ENCODE peak calls at places on chromosome 9, in four cellular contexts. N is K562, L is H1, Q is HCT116. V is an unnamed sample. For H4K20me1, the result is how much of the 10 kb centered on the place peaks cover.

GRCh38 chr9:83304686-83305085 is 233.5 kb downstream of the FRMD3 start:
- DNase-seq in N (no peak), L (no peak), Q (no peak), V (no peak)

GRCh38 chr9:109458453-109459211 is 39.5 kb downstream of the PTPN3 start:
- DNase-seq in N (no peak), L (no peak), Q (no peak), V (no peak)

GRCh38 chr9:89807682-89808075 is 202.9 kb downstream of the GADD45G start:
- DNase-seq in N (no peak), L (no peak), Q (no peak), V (no peak)

GRCh38 chr9:93678199-93679019 is 102.0 kb downstream of the PHF2 start:
- DNase-seq in N (no peak), L (no peak), Q (no peak), V (no peak)

GRCh38 chr9:111914749-111915424 is 18.3 kb downstream of the UGCG start:
- DNase-seq in N (no peak), L (no peak), Q (no peak), V (no peak)

GRCh38 chr9:83598487-83598886 is 24.5 kb upstream of the IDNK start:
- DNase-seq in N (no peak), L (no peak), Q (no peak), V (peak)

GRCh38 chr9:125484632-125485282 is 222.3 kb downstream of the MAPKAP1 start:
- DNase-seq in N (no peak), L (no peak), Q (no peak), V (no peak)

GRCh38 chr9:127061411-127061810 is 61.0 kb downstream of the ANGPTL2 start:
- DNase-seq in N (no peak), L (no peak), Q (no peak), V (no peak)

GRCh38 chr9:133537257-133537656 is 2.8 kb downstream of the ADAMTSL2 start:
- DNase-seq in N (no peak), L (no peak), Q (no peak), V (no peak)

GRCh38 chr9:135479469-135480052 is at the start of gene PPP1R26:
- DNase-seq in N (peak), L (no peak), Q (no peak), V (no peak)

GRCh38 chr9:86185872-86186271 is 73.6 kb downstream of the C9orf153 start:
- DNase-seq in N (no peak), L (no peak), Q (no peak), V (no peak)

GRCh38 chr9:96061293-96061987 is 185.9 kb downstream of the ERCC6L2 start:
- DNase-seq in N (peak), L (no peak), Q (peak), V (peak)

GRCh38 chr9:89372230-89372816 is 54.0 kb downstream of the SECISBP2 start:
- DNase-seq in N (no peak), L (no peak), Q (no peak), V (no peak)

GRCh38 chr9:7910426-7911015 is 110.9 kb upstream of the DMAC1 start:
- DNase-seq in N (no peak), L (no peak), Q (no peak), V (no peak)

GRCh38 chr9:99051851-99052250 is 53.1 kb upstream of the TGFBR1 start:
- DNase-seq in N (no peak), L (no peak), Q (no peak), V (no peak)

GRCh38 chr9:107883496-107884120 is 394.0 kb upstream of the KLF4 start:
- DNase-seq in N (no peak), L (no peak), Q (no peak), V (no peak)

GRCh38 chr9:98091735-98092632 is 27.0 kb downstream of the TRIM14 start:
- DNase-seq in N (no peak), L (no peak), Q (no peak), V (no peak)

GRCh38 chr9:18678846-18679245 is 204.9 kb downstream of the ADAMTSL1 start:
- DNase-seq in N (no peak), L (no peak), Q (no peak), V (no peak)

GRCh38 chr9:94534901-94535300 is 20.0 kb upstream of the PCAT7 start:
- DNase-seq in N (no peak), L (no peak), Q (no peak), V (no peak)

GRCh38 chr9:93673844-93674334 is 97.5 kb downstream of the PHF2 start:
- DNase-seq in N (no peak), L (no peak), Q (no peak), V (no peak)

GRCh38 chr9:96420468-96421219 is 2.5 kb upstream of the ZNF367 start:
- DNase-seq in N (no peak), L (peak), Q (peak), V (peak)

GRCh38 chr9:134049772-134050588 is 17.8 kb downstream of the BRD3 start:
- DNase-seq in N (no peak), L (no peak), Q (no peak), V (no peak)

GRCh38 chr9:107894572-107895261 is 405.1 kb upstream of the KLF4 start:
- DNase-seq in N (no peak), L (no peak), Q (no peak), V (no peak)

GRCh38 chr9:73116030-73116429 is 35.6 kb upstream of the ANXA1 start:
- DNase-seq in N (no peak), L (no peak), Q (no peak), V (no peak)

GRCh38 chr9:34571180-34571800 is 18.2 kb downstream of the CNTFR start:
- DNase-seq in N (no peak), L (no peak), Q (no peak), V (no peak)

GRCh38 chr9:34572628-34573027 is 16.9 kb downstream of the CNTFR start:
- DNase-seq in N (no peak), L (no peak), Q (no peak), V (no peak)

GRCh38 chr9:34572092-34572491 is 17.4 kb downstream of the CNTFR start:
- DNase-seq in N (no peak), L (no peak), Q (no peak), V (no peak)

GRCh38 chr9:34568783-34569182 is 20.7 kb downstream of the CNTFR start:
- DNase-seq in N (no peak), L (no peak), Q (no peak), V (no peak)

GRCh38 chr9:34570422-34571179 is 18.9 kb downstream of the CNTFR start:
- DNase-seq in N (no peak), L (no peak), Q (no peak), V (no peak)
- H4K20me1 ChIP-seq in N (under half), L (under half), Q (under half), V (under half)

DNA sequence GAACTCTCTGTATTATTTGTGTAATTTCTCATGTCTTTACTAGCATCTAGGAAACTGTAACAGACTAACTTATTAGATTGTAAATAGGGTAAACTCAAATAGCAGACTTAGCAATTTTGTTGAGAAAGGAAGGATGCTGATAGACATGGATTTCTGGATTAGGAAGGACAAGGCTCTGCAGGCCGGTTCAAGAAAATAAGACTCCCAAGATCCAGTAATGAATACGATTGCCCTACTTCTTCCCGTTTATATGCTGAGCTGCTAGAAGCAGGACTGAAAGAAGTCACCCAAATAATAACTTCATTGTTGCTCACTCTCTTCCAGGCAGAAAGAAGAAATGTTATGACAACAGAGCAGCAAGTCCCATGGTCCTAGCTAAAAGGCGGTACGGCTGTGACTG is 22.8 kb upstream of the C9orf40 start:
- DNase-seq in N (no peak), L (no peak), Q (no peak), V (no peak)
- TF ChIP-seq SIN3A in N (no peak), L (no peak), Q (no peak), V (no peak)

GRCh38 chr9:136978073-136978864 is 965 bp downstream of the PTGDS start:
- DNase-seq in N (peak), L (peak), Q (no peak), V (no peak)
- TF ChIP-seq FOSL1 in N (no peak), L (no peak), Q (no peak), V (no peak)

GRCh38 chr9:123391946-123392345 is 35.9 kb downstream of the CRB2 start:
- DNase-seq in N (no peak), L (no peak), Q (no peak), V (no peak)

GRCh38 chr9:123389698-123390097 is 33.7 kb downstream of the CRB2 start:
- DNase-seq in N (no peak), L (no peak), Q (no peak), V (no peak)

GRCh38 chr9:123391233-123391632 is 35.2 kb downstream of the CRB2 start:
- DNase-seq in N (no peak), L (no peak), Q (no peak), V (no peak)

GRCh38 chr9:123389070-123389469 is 33.1 kb downstream of the CRB2 start:
- DNase-seq in N (no peak), L (no peak), Q (no peak), V (no peak)

GRCh38 chr9:123390337-123391135 is 34.5 kb downstream of the CRB2 start:
- DNase-seq in N (no peak), L (no peak), Q (no peak), V (no peak)
- H4K20me1 ChIP-seq in N (under half), L (under half), Q (under half), V (under half)

DNA sequence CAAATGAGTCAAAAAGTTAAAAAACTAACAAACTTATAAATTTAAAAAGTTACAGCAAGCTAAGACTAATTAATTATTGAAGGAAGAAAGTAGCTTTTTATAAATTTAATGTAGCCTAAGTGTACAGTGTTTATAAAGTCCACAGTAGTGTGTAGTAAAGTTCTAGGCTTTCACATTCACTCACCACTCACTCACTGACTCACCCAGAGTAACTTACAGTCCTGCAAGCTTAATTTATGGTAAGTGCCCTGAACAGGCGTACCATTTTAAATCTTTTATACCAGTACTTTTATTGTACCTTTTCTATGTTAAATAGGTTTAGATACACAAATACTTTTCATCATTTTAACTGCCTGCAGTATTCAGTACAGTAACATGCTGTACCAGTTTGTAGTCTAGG is 80.0 kb upstream of the C9orf72 start:
- DNase-seq in N (no peak), L (no peak), Q (no peak), V (no peak)
- TF ChIP-seq SIN3A in N (no peak), L (no peak), Q (no peak), V (no peak)

DNA sequence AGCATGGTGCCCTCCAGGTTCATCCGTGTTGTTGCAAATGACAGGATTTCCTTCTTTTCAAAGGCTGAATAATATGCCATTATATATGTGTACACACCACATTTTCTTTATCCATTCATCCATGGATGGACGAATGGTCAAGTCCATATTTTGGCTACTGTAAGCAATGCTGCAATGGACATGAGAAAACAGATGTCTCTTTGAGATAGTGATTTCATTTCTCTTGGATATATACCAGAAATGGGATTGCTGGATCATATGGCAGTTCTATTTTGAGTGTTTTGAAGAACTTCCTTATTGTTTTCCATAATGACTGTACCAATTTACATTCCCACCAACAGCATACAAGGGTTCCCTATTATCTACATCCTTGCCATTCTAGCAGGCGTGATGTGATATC is 67.9 kb downstream of the TEK start:
- DNase-seq in N (no peak), L (no peak), Q (no peak), V (no peak)
- TF ChIP-seq FOSL1 in N (no peak), L (no peak), Q (no peak), V (no peak)

V was measured in HepG2.